ENCODE peak calls at places on chromosomes 5 and 9, in six cellular contexts. I, R, G, A, C and Y are unnamed samples.

GRCh38 chr5:87120518-87121314 is 147.0 kb upstream of the RASA1 start:
- DNase-seq in I (no peak), R (peak), G (no peak), A (no peak), C (no peak), Y (peak)

GRCh38 chr5:32961066-32961429 is 249.9 kb downstream of the NPR3 start:
- DNase-seq in I (no peak), R (peak), G (no peak), A (no peak), C (no peak), Y (no peak)

GRCh38 chr5:31990701-31991110 is 183.4 kb downstream of the GOLPH3 start:
- DNase-seq in I (no peak), R (no peak), G (no peak), A (no peak), C (no peak), Y (peak)

GRCh38 chr5:61304611-61305369 is 27.3 kb upstream of the ZSWIM6 start:
- DNase-seq in I (no peak), R (peak), G (no peak), A (peak), C (no peak), Y (peak)

GRCh38 chr5:143938230-143938629 is 126.3 kb downstream of the HMHB1 start:
- DNase-seq in I (no peak), R (peak), G (no peak), A (no peak), C (no peak), Y (no peak)

GRCh38 chr5:59724482-59725392 is 168.8 kb downstream of the PDE4D start:
- DNase-seq in I (peak), R (peak), G (peak), A (peak), C (peak), Y (peak)

GRCh38 chr9:127330501-127330900 is 65.9 kb downstream of the GARNL3 start:
- DNase-seq in I (no peak), R (no peak), G (no peak), A (no peak), C (no peak), Y (no peak)

GRCh38 chr9:118401551-118401950 is 697.3 kb downstream of the TLR4 start:
- DNase-seq in I (no peak), R (no peak), G (no peak), A (no peak), C (no peak), Y (no peak)

GRCh38 chr5:147567917-147568598 is 58.2 kb upstream of the DPYSL3 start:
- DNase-seq in I (peak), R (peak), G (peak), A (peak), C (no peak), Y (peak)

GRCh38 chr9:4829956-4830355 is 37.2 kb downstream of the RCL1 start:
- DNase-seq in I (no peak), R (peak), G (no peak), A (no peak), C (no peak), Y (peak)

GRCh38 chr9:79611091-79611614 is 39.4 kb downstream of the TLE4 start:
- DNase-seq in I (no peak), R (peak), G (peak), A (peak), C (no peak), Y (peak)

GRCh38 chr9:13369426-13369825 is 89.9 kb upstream of the MPDZ start:
- DNase-seq in I (no peak), R (no peak), G (peak), A (no peak), C (no peak), Y (no peak)

GRCh38 chr5:1031306-1031959 is 22.8 kb downstream of the NKD2 start:
- DNase-seq in I (no peak), R (no peak), G (no peak), A (no peak), C (no peak), Y (no peak)

GRCh38 chr5:74272019-74272775 is 368.3 kb downstream of the ENC1 start:
- DNase-seq in I (peak), R (peak), G (peak), A (peak), C (no peak), Y (no peak)

GRCh38 chr5:28743362-28743761 is 1705.0 kb upstream of the CDH9 start:
- DNase-seq in I (no peak), R (no peak), G (no peak), A (no peak), C (no peak), Y (peak)

GRCh38 chr9:91038483-91039124 is 237.0 kb downstream of the SYK start:
- DNase-seq in I (no peak), R (no peak), G (no peak), A (no peak), C (no peak), Y (no peak)

GRCh38 chr5:122366501-122366900 is 54.5 kb downstream of the SNCAIP start:
- DNase-seq in I (no peak), R (peak), G (no peak), A (no peak), C (no peak), Y (no peak)

GRCh38 chr5:168822248-168822744 is 243.1 kb upstream of the PANK3 start:
- DNase-seq in I (no peak), R (no peak), G (no peak), A (no peak), C (no peak), Y (no peak)

GRCh38 chr9:13690595-13690994 is 411.1 kb upstream of the MPDZ start:
- DNase-seq in I (no peak), R (peak), G (no peak), A (no peak), C (no peak), Y (no peak)

GRCh38 chr9:85960688-85961093 is 19.7 kb downstream of the NAA35 start:
- DNase-seq in I (no peak), R (peak), G (no peak), A (no peak), C (no peak), Y (peak)

GRCh38 chr9:75869236-75869635 is 21.2 kb upstream of the PCSK5 start:
- DNase-seq in I (no peak), R (no peak), G (no peak), A (no peak), C (no peak), Y (no peak)

GRCh38 chr9:132858756-132859155 is 19.3 kb downstream of the AK8 start:
- DNase-seq in I (no peak), R (no peak), G (no peak), A (no peak), C (no peak), Y (no peak)

GRCh38 chr9:107422189-107422802 is 67.3 kb downstream of the KLF4 start:
- DNase-seq in I (peak), R (peak), G (peak), A (peak), C (peak), Y (peak)

GRCh38 chr5:145499483-145499882 is 335.7 kb downstream of the PRELID2 start:
- DNase-seq in I (no peak), R (peak), G (no peak), A (peak), C (no peak), Y (peak)

GRCh38 chr9:30036558-30036957 is 2347.9 kb upstream of the ACO1 start:
- DNase-seq in I (no peak), R (no peak), G (no peak), A (no peak), C (no peak), Y (no peak)

GRCh38 chr9:19378154-19378553 is 1.9 kb downstream of the RPS6 start:
- DNase-seq in I (no peak), R (no peak), G (no peak), A (no peak), C (no peak), Y (no peak)

GRCh38 chr9:137878146-137878941 is 762 bp downstream of the CACNA1B start:
- DNase-seq in I (peak), R (no peak), G (peak), A (peak), C (peak), Y (peak)

GRCh38 chr9:78559449-78559885 is 262.5 kb downstream of the PSAT1 start:
- DNase-seq in I (no peak), R (peak), G (no peak), A (no peak), C (no peak), Y (peak)

GRCh38 chr9:28365020-28365640 is 791.8 kb upstream of the C9orf72 start:
- DNase-seq in I (peak), R (no peak), G (peak), A (peak), C (peak), Y (peak)

GRCh38 chr9:92141144-92142129 is 26.2 kb upstream of the SPTLC1 start:
- DNase-seq in I (peak), R (no peak), G (no peak), A (no peak), C (peak), Y (peak)

GRCh38 chr5:180600554-180601041 is 9.3 kb upstream of the SCGB3A1 start:
- DNase-seq in I (peak), R (no peak), G (no peak), A (no peak), C (no peak), Y (no peak)

GRCh38 chr9:108439967-108440366 is 415.8 kb downstream of the ACTL7B start:
- DNase-seq in I (no peak), R (peak), G (no peak), A (no peak), C (no peak), Y (peak)

GRCh38 chr9:124889006-124889405 is 27.1 kb downstream of the ARPC5L start:
- DNase-seq in I (no peak), R (no peak), G (no peak), A (no peak), C (no peak), Y (no peak)

GRCh38 chr9:124886461-124886860 is 24.5 kb downstream of the ARPC5L start:
- DNase-seq in I (no peak), R (no peak), G (no peak), A (no peak), C (no peak), Y (no peak)

GRCh38 chr9:124885551-124885950 is 23.6 kb downstream of the ARPC5L start:
- DNase-seq in I (no peak), R (no peak), G (no peak), A (no peak), C (no peak), Y (no peak)

GRCh38 chr9:124887832-124888231 is 25.9 kb downstream of the ARPC5L start:
- DNase-seq in I (no peak), R (no peak), G (no peak), A (no peak), C (no peak), Y (no peak)

DNA sequence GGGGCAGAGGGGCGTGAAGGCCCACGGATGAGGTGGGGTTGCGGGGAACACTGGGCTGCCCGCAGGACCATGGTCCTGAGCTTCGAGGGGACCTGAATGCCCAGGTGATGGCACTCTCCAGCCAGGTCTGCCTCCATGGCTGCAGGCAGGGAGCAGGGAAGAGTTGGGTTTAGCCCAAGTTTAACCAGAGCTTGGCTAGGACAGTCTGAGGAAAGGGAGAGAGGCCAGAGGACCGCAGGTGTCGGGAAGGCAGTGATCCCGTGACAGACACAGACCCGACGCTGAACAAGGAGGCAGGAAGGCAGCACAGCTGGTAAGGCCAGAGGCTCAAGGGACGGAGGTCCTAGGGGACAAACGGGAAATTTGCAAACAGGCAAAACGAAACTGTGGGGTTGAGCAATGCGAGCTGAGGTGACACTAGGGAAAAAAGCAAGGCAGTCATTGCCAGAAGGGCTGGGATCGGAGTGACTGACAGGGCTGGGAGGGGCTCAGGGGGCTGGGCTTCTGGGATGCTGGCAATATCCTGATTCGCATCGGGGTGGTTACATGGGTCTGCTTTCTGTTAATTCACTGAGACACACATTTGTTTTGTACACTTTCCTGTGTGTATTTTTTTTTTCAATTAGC is 25.0 kb downstream of the ARPC5L start:
- DNase-seq in I (no peak), R (no peak), G (no peak), A (no peak), C (no peak), Y (no peak)
- H3K23ac ChIP-seq in I (no peak), R (no peak), G (peak), A (no peak), C (no peak), Y (no peak)

GRCh38 chr5:95554647-95555548 is at the start of the genes ARSK and SKIC3:
- DNase-seq in I (peak), R (peak), G (peak), A (peak), C (peak), Y (peak)
- H4K8ac ChIP-seq in I (no peak), R (peak), G (no peak), A (no peak), C (peak), Y (peak)

GRCh38 chr5:170540276-170540675 is 36.5 kb downstream of the KCNIP1 start:
- DNase-seq in I (no peak), R (no peak), G (no peak), A (no peak), C (no peak), Y (no peak)

GRCh38 chr5:170538970-170539586 is 35.3 kb downstream of the KCNIP1 start:
- DNase-seq in I (no peak), R (no peak), G (no peak), A (no peak), C (no peak), Y (no peak)

GRCh38 chr5:170536498-170536897 is 32.7 kb downstream of the KCNIP1 start:
- DNase-seq in I (no peak), R (no peak), G (no peak), A (no peak), C (no peak), Y (no peak)

GRCh38 chr5:170537451-170538095 is 33.8 kb downstream of the KCNIP1 start:
- DNase-seq in I (no peak), R (no peak), G (no peak), A (no peak), C (no peak), Y (no peak)

GRCh38 chr5:170538096-170538465 is 34.3 kb downstream of the KCNIP1 start:
- DNase-seq in I (no peak), R (no peak), G (no peak), A (no peak), C (no peak), Y (no peak)
- H2BK15ac ChIP-seq in I (no peak), R (no peak), G (no peak), A (no peak), C (no peak), Y (no peak)

DNA sequence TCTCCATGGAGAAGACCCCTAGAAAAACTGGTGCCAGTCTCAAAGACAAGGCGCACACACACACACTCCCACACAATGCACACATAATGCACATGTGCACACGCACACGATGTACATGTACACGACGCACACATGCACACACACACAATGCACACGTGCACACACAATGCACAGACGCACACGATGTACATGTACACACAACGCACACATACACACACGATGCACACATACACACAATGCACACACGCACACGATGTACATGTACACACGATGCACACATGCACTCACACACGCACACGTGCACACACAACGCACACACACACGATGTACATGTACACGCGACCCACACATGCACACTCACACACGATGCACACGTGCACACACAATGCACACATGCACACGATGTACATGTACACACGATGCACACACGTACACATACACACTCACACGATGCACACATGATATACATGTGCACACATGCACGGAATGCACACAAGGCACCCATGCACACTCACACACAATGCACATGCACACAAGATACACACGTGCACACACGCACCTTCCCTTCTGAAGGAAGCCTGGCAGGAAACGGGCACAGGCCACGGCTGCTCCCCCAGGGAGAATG is 76.5 kb downstream of the VAV2 start:
- DNase-seq in I (no peak), R (no peak), G (no peak), A (no peak), C (no peak), Y (no peak)
- H3K23ac ChIP-seq in I (peak), R (peak), G (peak), A (no peak), C (no peak), Y (no peak)

GRCh38 chr5:14269395-14269794 is 126.3 kb downstream of the TRIO start:
- DNase-seq in I (peak), R (no peak), G (no peak), A (peak), C (no peak), Y (no peak)

GRCh38 chr5:14268738-14269137 is 125.6 kb downstream of the TRIO start:
- DNase-seq in I (no peak), R (peak), G (no peak), A (no peak), C (no peak), Y (no peak)

GRCh38 chr5:14266686-14267085 is 123.5 kb downstream of the TRIO start:
- DNase-seq in I (no peak), R (no peak), G (no peak), A (no peak), C (no peak), Y (no peak)

GRCh38 chr5:14267166-14267838 is 124.2 kb downstream of the TRIO start:
- DNase-seq in I (no peak), R (no peak), G (no peak), A (peak), C (no peak), Y (no peak)

GRCh38 chr5:14268236-14268701 is 125.1 kb downstream of the TRIO start:
- DNase-seq in I (no peak), R (peak), G (no peak), A (peak), C (no peak), Y (peak)
- H4K8ac ChIP-seq in I (no peak), R (peak), G (no peak), A (no peak), C (no peak), Y (no peak)

DNA sequence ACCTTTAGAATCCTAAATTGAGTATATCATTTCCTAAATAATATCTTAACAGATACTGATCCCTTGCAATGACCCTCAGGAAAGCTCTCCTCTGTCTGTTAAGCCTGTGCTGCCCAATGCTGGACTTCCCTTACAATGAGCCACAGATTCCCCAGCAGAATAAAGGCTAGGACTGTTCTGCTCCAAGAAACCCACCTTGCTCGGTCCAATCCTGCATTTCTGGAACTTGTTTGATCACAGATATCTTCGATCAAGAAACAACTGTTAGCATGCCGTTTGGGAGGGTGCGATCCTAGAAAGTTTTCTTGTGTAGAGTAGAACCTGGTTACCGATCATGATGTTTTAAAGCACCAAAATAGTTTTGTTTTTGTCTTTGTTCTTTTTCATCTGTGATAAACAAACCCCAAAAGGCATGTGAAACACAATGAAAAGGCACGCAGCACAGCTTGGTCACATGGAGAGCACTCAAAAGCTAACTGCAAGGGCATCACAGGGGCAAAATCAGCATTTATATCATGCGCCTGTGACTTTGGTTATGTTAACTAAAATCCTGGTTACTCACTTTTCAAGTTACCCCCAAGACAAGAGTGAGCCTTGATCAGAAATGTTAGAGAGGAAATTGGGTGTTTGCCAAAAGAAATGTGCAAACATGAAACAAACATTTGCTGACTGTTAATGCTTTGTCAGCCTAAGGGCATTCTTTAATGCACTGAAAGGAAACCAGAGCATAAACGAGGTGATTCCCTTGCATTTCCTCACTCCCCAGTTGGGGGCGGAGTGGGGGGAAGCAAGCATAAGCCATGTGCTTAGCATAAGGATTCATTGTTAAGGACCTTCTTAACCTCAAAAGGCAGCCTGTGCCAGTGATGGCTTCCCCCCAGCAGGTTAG is 61.9 kb upstream of the ADAMTS16 start:
- DNase-seq in I (peak), R (no peak), G (no peak), A (peak), C (peak), Y (no peak)
- H2BK15ac ChIP-seq in I (no peak), R (no peak), G (no peak), A (no peak), C (no peak), Y (no peak)